ENCODE peak calls at places on chromosomes 2 and 18, in eight cellular contexts. E is NCI-H446, W is heart left ventricle, M is AG09309, D is AML-193, G is NCI-H1417, Z is amniotic stem cell, F is T-cell. H is an unnamed sample.

GRCh38 chr2:70083344-70084156 is 3.7 kb upstream of the PCBP1 start:
- DNase-seq in E (no peak), W (no peak), M (no peak), D (no peak), G (no peak), Z (no peak), F (no peak), H (peak; percentile 78)

GRCh38 chr2:190943706-190944105 is 63.1 kb downstream of the GLS start:
- DNase-seq in E (no peak), W (no peak), M (no peak), D (no peak), G (no peak), Z (no peak), F (no peak), H (no peak)

GRCh38 chr2:142531375-142531774 is 346.1 kb upstream of the KYNU start:
- DNase-seq in E (no peak), W (no peak), M (no peak), D (no peak), G (no peak), Z (no peak), F (no peak), H (no peak)

GRCh38 chr2:16623046-16623445 is 42.6 kb downstream of the CYRIA start:
- DNase-seq in E (no peak), W (no peak), M (peak; percentile 31), D (no peak), G (no peak), Z (no peak), F (no peak), H (peak; percentile 35)

GRCh38 chr2:128437181-128437520 is 118.5 kb upstream of the HS6ST1 start:
- DNase-seq in E (no peak), W (no peak), M (no peak), D (no peak), G (no peak), Z (no peak), F (no peak), H (no peak)

GRCh38 chr2:96933528-96933927 is 52.9 kb downstream of the FAM178B start:
- DNase-seq in E (peak; percentile 89), W (no peak), M (no peak), D (no peak), G (peak; percentile 76), Z (no peak), F (no peak), H (no peak)

GRCh38 chr2:226063704-226064390 is 664.3 kb downstream of the NYAP2 start:
- DNase-seq in E (no peak), W (no peak), M (peak; percentile 61), D (no peak), G (no peak), Z (peak; percentile 12), F (no peak), H (no peak)

GRCh38 chr18:31626409-31626808 is 34.7 kb downstream of the TTR start:
- DNase-seq in E (no peak), W (no peak), M (no peak), D (no peak), G (no peak), Z (no peak), F (no peak), H (no peak)

GRCh38 chr18:7722955-7723354 is 155.8 kb downstream of the PTPRM start:
- DNase-seq in E (no peak), W (no peak), M (no peak), D (no peak), G (no peak), Z (no peak), F (no peak), H (no peak)